ENCODE peak calls at places on chromosomes 1 and 21, in nine cellular contexts. V, J, W, S, I, O, F, Q and Y are unnamed samples.
A peak's percentile ranks its signal among the peaks of the same experiment; 100 is the strongest.

GRCh38 chr1:196558424-196558823 is 49.8 kb downstream of the KCNT2 start:
- DNase-seq in V (no peak), J (no peak), W (no peak), S (no peak), I (peak; percentile 7), O (no peak), F (no peak), Q (no peak), Y (peak; percentile 54)

GRCh38 chr1:100308777-100309176 is 42.8 kb downstream of the RTCA start:
- DNase-seq in V (no peak), J (no peak), W (no peak), S (no peak), I (no peak), O (no peak), F (no peak), Q (no peak), Y (no peak)

GRCh38 chr1:81848880-81849500 is 48.3 kb downstream of the ADGRL2 start:
- DNase-seq in V (no peak), J (no peak), W (no peak), S (no peak), I (no peak), O (peak; percentile 69), F (no peak), Q (no peak), Y (no peak)

GRCh38 chr1:12052008-12052573 is 11.0 kb upstream of the TNFRSF8 start:
- DNase-seq in V (no peak), J (no peak), W (peak; percentile 39), S (no peak), I (peak; percentile 54), O (no peak), F (no peak), Q (peak; percentile 57), Y (peak; percentile 49)

GRCh38 chr1:8815582-8816285 is 1.7 kb downstream of the RERE start:
- DNase-seq in V (peak; percentile 43), J (no peak), W (no peak), S (no peak), I (no peak), O (peak; percentile 37), F (no peak), Q (no peak), Y (no peak)

GRCh38 chr1:42172394-42173133 is 8.0 kb upstream of the GUCA2A start:
- DNase-seq in V (no peak), J (no peak), W (no peak), S (no peak), I (no peak), O (no peak), F (no peak), Q (no peak), Y (no peak)

GRCh38 chr1:55081905-55082296 is 42.6 kb downstream of the PCSK9 start:
- DNase-seq in V (no peak), J (no peak), W (no peak), S (no peak), I (no peak), O (no peak), F (no peak), Q (no peak), Y (no peak)

GRCh38 chr21:45074048-45074817 is at the start of gene ADARB1:
- DNase-seq in V (peak; percentile 61), J (peak; percentile 63), W (no peak), S (peak; percentile 68), I (peak; percentile 45), O (peak; percentile 90), F (peak; percentile 48), Q (peak; percentile 63), Y (no peak)

GRCh38 chr1:15141933-15142647 is 11.5 kb upstream of the TMEM51 start:
- DNase-seq in V (no peak), J (no peak), W (no peak), S (no peak), I (no peak), O (no peak), F (no peak), Q (no peak), Y (no peak)

GRCh38 chr1:61131716-61132115 is 49.4 kb downstream of the NFIA start:
- DNase-seq in V (no peak), J (no peak), W (no peak), S (no peak), I (no peak), O (no peak), F (no peak), Q (no peak), Y (no peak)

GRCh38 chr21:35303085-35303484 is 254.0 kb upstream of the RUNX1 start:
- DNase-seq in V (no peak), J (no peak), W (no peak), S (no peak), I (no peak), O (no peak), F (no peak), Q (no peak), Y (peak; percentile 61)

GRCh38 chr1:196372896-196373536 is 235.2 kb downstream of the KCNT2 start:
- DNase-seq in V (no peak), J (no peak), W (no peak), S (no peak), I (no peak), O (peak; percentile 16), F (no peak), Q (no peak), Y (no peak)

GRCh38 chr1:159943908-159944622 is 1.3 kb downstream of the IGSF9 start:
- DNase-seq in V (no peak), J (no peak), W (no peak), S (no peak), I (no peak), O (no peak), F (no peak), Q (no peak), Y (no peak)

GRCh38 chr21:25979845-25980433 is 190.6 kb downstream of the APP start:
- DNase-seq in V (no peak), J (no peak), W (no peak), S (no peak), I (no peak), O (no peak), F (no peak), Q (no peak), Y (no peak)

GRCh38 chr1:225450491-225451191 is 22.8 kb upstream of the LBR start:
- DNase-seq in V (no peak), J (no peak), W (no peak), S (no peak), I (no peak), O (no peak), F (no peak), Q (no peak), Y (no peak)

GRCh38 chr1:157403203-157403602 is 149.1 kb downstream of the FCRL5 start:
- DNase-seq in V (no peak), J (no peak), W (no peak), S (peak; percentile 21), I (no peak), O (peak; percentile 9), F (no peak), Q (no peak), Y (no peak)

GRCh38 chr21:37751268-37751975 is 164.8 kb downstream of the KCNJ6 start:
- DNase-seq in V (no peak), J (no peak), W (no peak), S (no peak), I (no peak), O (no peak), F (no peak), Q (no peak), Y (no peak)

GRCh38 chr1:111448482-111448917 is 556 bp downstream of the WDR77 start:
- DNase-seq in V (no peak), J (peak; percentile 4), W (no peak), S (no peak), I (peak; percentile 12), O (no peak), F (no peak), Q (no peak), Y (no peak)

GRCh38 chr21:37273440-37273839 is 6.3 kb upstream of the VPS26C start:
- DNase-seq in V (no peak), J (no peak), W (no peak), S (no peak), I (no peak), O (no peak), F (no peak), Q (no peak), Y (no peak)

GRCh38 chr1:37884145-37884544 is 24.8 kb upstream of the MTF1 start:
- DNase-seq in V (no peak), J (no peak), W (no peak), S (no peak), I (no peak), O (no peak), F (no peak), Q (no peak), Y (no peak)

GRCh38 chr1:169786974-169787373 is 7.7 kb downstream of the METTL18 start:
- DNase-seq in V (no peak), J (no peak), W (no peak), S (no peak), I (no peak), O (no peak), F (no peak), Q (no peak), Y (no peak)

GRCh38 chr1:94543893-94544635 is 2.5 kb upstream of the F3 start:
- DNase-seq in V (no peak), J (no peak), W (no peak), S (no peak), I (no peak), O (no peak), F (no peak), Q (no peak), Y (no peak)

GRCh38 chr1:69315823-69316222 is 251.9 kb upstream of the LRRC7 start:
- DNase-seq in V (no peak), J (no peak), W (no peak), S (no peak), I (no peak), O (no peak), F (no peak), Q (no peak), Y (no peak)

GRCh38 chr1:179124866-179125265 is 43.0 kb downstream of the TOR3A start:
- DNase-seq in V (no peak), J (no peak), W (no peak), S (no peak), I (no peak), O (no peak), F (no peak), Q (no peak), Y (no peak)

GRCh38 chr1:38744452-38745350 is 114.9 kb downstream of the RRAGC start:
- DNase-seq in V (no peak), J (no peak), W (no peak), S (no peak), I (no peak), O (no peak), F (no peak), Q (no peak), Y (no peak)

GRCh38 chr21:20451051-20451450 is 547.2 kb upstream of the NCAM2 start:
- DNase-seq in V (no peak), J (no peak), W (no peak), S (no peak), I (no peak), O (no peak), F (no peak), Q (no peak), Y (no peak)